ENCODE peak calls at places on chromosomes 6 and 20, in six cellular contexts. Y, U, K, E, L and J are unnamed samples. For H3K9me3, the result is how much of the 10 kb centered on the place peaks cover.

GRCh38 chr6:42659806-42660205 is 62.6 kb downstream of the PRPH2 start:
- DNase-seq in Y (no peak), U (no peak), K (no peak), E (no peak), L (no peak), J (no peak)

GRCh38 chr6:46816626-46817025 is 23.4 kb downstream of the MEP1A start:
- DNase-seq in Y (no peak), U (no peak), K (no peak), E (peak), L (no peak), J (no peak)

GRCh38 chr6:30842754-30843610 is 41.3 kb upstream of the DDR1 start:
- DNase-seq in Y (no peak), U (peak), K (no peak), E (peak), L (no peak), J (no peak)

GRCh38 chr6:2708456-2708855 is 42.3 kb downstream of the MYLK4 start:
- DNase-seq in Y (no peak), U (no peak), K (no peak), E (no peak), L (no peak), J (no peak)

GRCh38 chr20:44069203-44069931 is 117.6 kb downstream of the JPH2 start:
- DNase-seq in Y (peak), U (no peak), K (no peak), E (no peak), L (no peak), J (no peak)

GRCh38 chr6:136792066-136792944 is at the start of gene MAP3K5:
- DNase-seq in Y (peak), U (peak), K (peak), E (peak), L (peak), J (peak)

GRCh38 chr20:6040958-6041807 is 12.7 kb downstream of the LRRN4 start:
- DNase-seq in Y (no peak), U (no peak), K (no peak), E (no peak), L (no peak), J (no peak)

GRCh38 chr6:40962241-40962640 is 76.8 kb downstream of the UNC5CL start:
- DNase-seq in Y (no peak), U (peak), K (no peak), E (no peak), L (no peak), J (no peak)

GRCh38 chr6:112044856-112045255 is 9.0 kb upstream of the CCN6 start:
- DNase-seq in Y (no peak), U (peak), K (no peak), E (no peak), L (no peak), J (no peak)

GRCh38 chr20:59939052-59939878 is 840 bp downstream of the PPP1R3D start:
- DNase-seq in Y (peak), U (peak), K (peak), E (peak), L (no peak), J (peak)

GRCh38 chr20:17843246-17844132 is 125.1 kb downstream of the SNX5 start:
- DNase-seq in Y (no peak), U (peak), K (no peak), E (no peak), L (peak), J (peak)

GRCh38 chr6:61614119-61614518 is 671.9 kb downstream of the KHDRBS2 start:
- DNase-seq in Y (no peak), U (no peak), K (no peak), E (no peak), L (no peak), J (no peak)
- H3K9me3 ChIP-seq in Y (under half), U (under half), K (under half), E (under half), L (under half), J (under half)

GRCh38 chr6:52505726-52506501 is 70.9 kb downstream of the TRAM2 start:
- DNase-seq in Y (no peak), U (no peak), K (no peak), E (no peak), L (no peak), J (no peak)
- TF ChIP-seq CTCF in Y (peak), U (no peak), K (no peak), E (no peak), L (no peak), J (no peak)

GRCh38 chr20:47971321-47971781 is 186.1 kb upstream of the SULF2 start:
- DNase-seq in Y (no peak), U (no peak), K (no peak), E (no peak), L (no peak), J (no peak)

GRCh38 chr20:47972916-47973309 is 187.6 kb upstream of the SULF2 start:
- DNase-seq in Y (peak), U (no peak), K (no peak), E (no peak), L (no peak), J (no peak)

GRCh38 chr20:47970282-47970903 is 185.1 kb upstream of the SULF2 start:
- DNase-seq in Y (peak), U (peak), K (no peak), E (peak), L (no peak), J (no peak)

GRCh38 chr20:47968541-47969310 is 183.4 kb upstream of the SULF2 start:
- DNase-seq in Y (peak), U (no peak), K (no peak), E (no peak), L (no peak), J (no peak)

GRCh38 chr20:47969426-47969825 is 184.1 kb upstream of the SULF2 start:
- DNase-seq in Y (peak), U (no peak), K (no peak), E (no peak), L (no peak), J (no peak)
- H3K9me3 ChIP-seq in Y (under half), U (under half), K (under half), E (under half), L (under half), J (under half)

GRCh38 chr6:114382401-114382800 is 39.6 kb upstream of the HS3ST5 start:
- DNase-seq in Y (no peak), U (no peak), K (no peak), E (no peak), L (no peak), J (no peak)
- TF ChIP-seq CTCF in Y (no peak), U (no peak), K (no peak), E (no peak), L (no peak), J (no peak)

GRCh38 chr6:167323111-167323510 is 1.8 kb upstream of the TTLL2 start:
- DNase-seq in Y (peak), U (no peak), K (no peak), E (no peak), L (no peak), J (no peak)
- H3K9me3 ChIP-seq in Y (under half), U (under half), K (under half), E (under half), L (under half), J (under half)

DNA sequence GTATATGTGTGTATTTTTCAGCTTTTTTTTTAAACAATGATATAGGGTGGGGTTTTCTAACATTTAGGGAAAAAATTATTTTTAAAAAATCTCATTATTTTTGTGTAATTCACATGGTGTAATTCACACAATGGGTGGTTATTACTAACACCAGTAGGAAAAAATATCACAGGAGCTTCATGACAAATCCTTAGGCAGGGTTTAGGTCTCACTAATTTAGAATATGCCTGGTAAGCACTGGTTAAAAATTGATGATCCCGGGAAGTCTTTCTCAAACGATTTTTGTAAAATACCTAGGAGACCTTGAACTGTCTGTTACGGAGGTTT is 29.5 kb upstream of the ZNF217 start:
- DNase-seq in Y (no peak), U (no peak), K (no peak), E (no peak), L (no peak), J (no peak)
- TF ChIP-seq CTCF in Y (no peak), U (no peak), K (no peak), E (no peak), L (no peak), J (no peak)

DNA sequence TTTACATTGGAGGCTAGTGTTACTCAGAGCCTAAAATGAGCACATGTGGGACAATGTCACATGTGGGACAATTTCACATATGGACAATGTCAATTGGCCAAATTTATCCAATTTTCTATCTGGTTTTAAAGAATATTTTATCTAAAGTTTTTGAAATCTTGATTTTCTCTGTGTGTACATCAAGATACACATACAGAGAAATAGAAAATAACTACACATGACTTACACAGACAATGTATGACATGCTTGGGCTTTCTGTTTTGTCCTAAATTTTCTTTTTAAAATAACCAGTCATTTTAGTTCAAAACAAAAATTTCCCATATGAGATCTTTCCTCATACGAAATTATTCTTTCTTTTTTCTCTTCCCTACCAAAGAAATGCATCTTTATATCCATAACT is 24.6 kb downstream of the GGTLC1 start:
- DNase-seq in Y (no peak), U (no peak), K (no peak), E (no peak), L (no peak), J (no peak)
- H3K9me3 ChIP-seq in Y (under half), U (under half), K (under half), E (under half), L (under half), J (under half)

GRCh38 chr6:123747515-123747914 is 56.1 kb upstream of the NKAIN2 start:
- DNase-seq in Y (no peak), U (no peak), K (no peak), E (no peak), L (no peak), J (no peak)

GRCh38 chr6:123742626-123743025 is 61.0 kb upstream of the NKAIN2 start:
- DNase-seq in Y (no peak), U (peak), K (no peak), E (no peak), L (no peak), J (no peak)

GRCh38 chr6:123745877-123746276 is 57.8 kb upstream of the NKAIN2 start:
- DNase-seq in Y (no peak), U (peak), K (no peak), E (no peak), L (no peak), J (no peak)

DNA sequence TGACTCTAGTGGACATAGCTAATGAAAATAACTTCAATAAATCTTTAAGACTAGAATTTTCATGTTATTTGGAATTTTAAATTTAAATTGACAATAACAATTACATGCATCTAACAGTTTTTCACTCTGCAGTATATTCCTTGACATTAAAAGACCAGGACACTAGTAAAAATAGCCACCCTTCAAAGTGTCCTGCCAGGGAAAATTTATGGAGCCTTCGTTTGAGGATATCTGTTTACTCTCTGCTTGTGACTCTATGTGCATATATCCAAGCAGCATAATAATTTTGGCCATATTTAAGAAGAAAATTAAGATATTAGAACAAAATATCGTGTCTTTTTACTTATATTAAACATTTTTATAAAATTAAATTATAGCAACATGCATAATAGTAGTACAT is 58.8 kb upstream of the NKAIN2 start:
- DNase-seq in Y (no peak), U (no peak), K (no peak), E (no peak), L (no peak), J (no peak)
- TF ChIP-seq CTCF in Y (no peak), U (no peak), K (no peak), E (no peak), L (no peak), J (no peak)

GRCh38 chr20:15582146-15582776 is 991.0 kb downstream of the KIF16B start:
- DNase-seq in Y (no peak), U (no peak), K (no peak), E (no peak), L (no peak), J (no peak)

GRCh38 chr20:15576401-15576800 is 996.8 kb downstream of the KIF16B start:
- DNase-seq in Y (no peak), U (no peak), K (no peak), E (no peak), L (no peak), J (no peak)

GRCh38 chr20:15579703-15580102 is 993.5 kb downstream of the KIF16B start:
- DNase-seq in Y (no peak), U (no peak), K (no peak), E (no peak), L (no peak), J (no peak)

GRCh38 chr20:15578059-15578458 is 995.2 kb downstream of the KIF16B start:
- DNase-seq in Y (no peak), U (no peak), K (no peak), E (no peak), L (no peak), J (no peak)
- H3K9me3 ChIP-seq in Y (under half), U (under half), K (under half), E (under half), L (under half), J (under half)

GRCh38 chr6:82330171-82330804 is 33.3 kb upstream of the TPBG start:
- DNase-seq in Y (no peak), U (no peak), K (no peak), E (no peak), L (no peak), J (no peak)

GRCh38 chr6:82333781-82334180 is 29.8 kb upstream of the TPBG start:
- DNase-seq in Y (no peak), U (no peak), K (no peak), E (no peak), L (no peak), J (no peak)

DNA sequence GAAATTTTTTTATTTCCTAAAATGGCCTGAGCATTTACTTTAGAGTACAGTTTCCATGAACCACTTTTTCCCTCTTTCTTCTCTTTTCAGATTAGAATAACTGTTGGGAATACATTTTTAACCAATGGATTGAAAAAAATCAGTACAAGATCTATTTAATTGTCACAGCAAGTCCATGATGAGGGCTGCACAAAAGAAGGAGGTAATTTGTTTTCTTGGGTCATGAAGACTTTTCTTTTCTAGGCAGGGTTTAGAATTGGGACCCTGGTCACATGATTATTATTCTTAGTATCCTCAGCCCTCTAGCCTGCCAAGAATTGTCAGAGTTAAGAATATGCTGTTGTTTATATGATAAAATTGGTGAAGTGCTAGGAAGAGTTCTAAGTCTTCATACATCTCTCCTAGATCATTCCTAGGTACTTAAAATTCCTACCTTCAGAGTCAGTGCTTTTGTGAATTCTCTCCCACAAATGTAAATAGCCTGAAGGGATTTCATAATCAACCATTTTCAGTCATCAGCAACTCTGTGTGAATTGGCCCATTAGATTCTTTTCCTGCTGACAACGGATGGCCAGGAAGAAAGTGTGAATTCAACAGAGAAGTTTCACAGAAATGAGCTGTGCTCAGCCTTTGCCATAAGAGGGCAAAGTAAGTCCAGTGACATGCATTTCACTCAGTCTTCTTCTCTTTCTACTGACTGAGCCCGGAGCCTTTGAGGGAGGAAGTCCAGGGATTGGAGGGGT is 32.4 kb upstream of the TPBG start:
- DNase-seq in Y (no peak), U (peak), K (no peak), E (peak), L (no peak), J (no peak)
- TF ChIP-seq CTCF in Y (no peak), U (peak), K (no peak), E (peak), L (no peak), J (no peak)